ENCODE peak calls at places on chromosomes 13 and 19, in four cellular contexts. E, N, J and T are unnamed samples.

GRCh38 chr19:38644719-38645118 is 2.7 kb upstream of the ACTN4 start:
- DNase-seq in E (peak; percentile 65), N (no peak), J (no peak), T (peak; percentile 61)

GRCh38 chr13:75123428-75123827 is 358.5 kb downstream of the TBC1D4 start:
- DNase-seq in E (no peak), N (no peak), J (no peak), T (no peak)

GRCh38 chr13:23469901-23470525 is 36.5 kb upstream of the SACS start:
- DNase-seq in E (no peak), N (no peak), J (peak; percentile 75), T (no peak)

GRCh38 chr19:49157445-49158224 is at the start of gene TRPM4:
- DNase-seq in E (peak; percentile 93), N (peak; percentile 82), J (peak; percentile 46), T (peak; percentile 95)

GRCh38 chr19:36081385-36081784 is 26.7 kb downstream of the WDR62 start:
- DNase-seq in E (no peak), N (no peak), J (no peak), T (no peak)

GRCh38 chr19:16153582-16154336 is 10.3 kb downstream of the HSH2D start:
- DNase-seq in E (no peak), N (no peak), J (no peak), T (no peak)

GRCh38 chr13:33454844-33455256 is 169.3 kb upstream of the STARD13 start:
- DNase-seq in E (no peak), N (peak; percentile 27), J (peak; percentile 77), T (no peak)

GRCh38 chr19:29660835-29661234 is 4.4 kb upstream of the PLEKHF1 start:
- DNase-seq in E (no peak), N (peak; percentile 33), J (no peak), T (no peak)

GRCh38 chr19:45280471-45280961 is 29.4 kb downstream of the MARK4 start:
- DNase-seq in E (no peak), N (no peak), J (no peak), T (no peak)

GRCh38 chr19:35442091-35442490 is 6.0 kb upstream of the FFAR2 start:
- DNase-seq in E (peak; percentile 58), N (no peak), J (no peak), T (no peak)

GRCh38 chr13:41548870-41549269 is 91.5 kb downstream of the RGCC start:
- DNase-seq in E (no peak), N (no peak), J (no peak), T (no peak)

GRCh38 chr19:15432018-15432494 is 13.3 kb upstream of the AKAP8L start:
- DNase-seq in E (no peak), N (peak; percentile 8), J (no peak), T (no peak)

GRCh38 chr13:60134376-60134775 is 29.4 kb downstream of the DIAPH3 start:
- DNase-seq in E (no peak), N (peak; percentile 38), J (no peak), T (no peak)

GRCh38 chr13:46577656-46578589 is 25.0 kb downstream of the LRCH1 start:
- DNase-seq in E (no peak), N (no peak), J (peak; percentile 35), T (no peak)

GRCh38 chr19:46992699-46993535 is 26.7 kb upstream of the NPAS1 start:
- DNase-seq in E (no peak), N (no peak), J (no peak), T (no peak)

GRCh38 chr13:75647126-75647784 is 11.1 kb downstream of the LMO7 start:
- DNase-seq in E (no peak), N (no peak), J (peak; percentile 44), T (no peak)

GRCh38 chr19:10052602-10053360 is 33.3 kb upstream of the SHFL start:
- DNase-seq in E (no peak), N (no peak), J (no peak), T (no peak)

GRCh38 chr19:51071006-51071405 is 6.1 kb upstream of the KLK13 start:
- DNase-seq in E (no peak), N (no peak), J (no peak), T (no peak)

GRCh38 chr19:45179063-45179847 is 671 bp downstream of the BLOC1S3 start:
- DNase-seq in E (no peak), N (peak; percentile 53), J (peak; percentile 6), T (peak; percentile 42)

GRCh38 chr13:106010836-106011235 is 524.6 kb downstream of the EFNB2 start:
- DNase-seq in E (no peak), N (no peak), J (no peak), T (no peak)

GRCh38 chr13:113852536-113853517 is 11.0 kb downstream of the GAS6 start:
- DNase-seq in E (peak; percentile 55), N (no peak), J (no peak), T (no peak)

GRCh38 chr19:7618771-7619510 is 10.4 kb downstream of the XAB2 start:
- DNase-seq in E (peak; percentile 81), N (no peak), J (no peak), T (peak; percentile 76)

GRCh38 chr13:79901336-79901735 is 420.4 kb downstream of the NDFIP2 start:
- DNase-seq in E (peak; percentile 40), N (peak; percentile 71), J (peak; percentile 7), T (no peak)

GRCh38 chr13:114063545-114064515 is 68.6 kb downstream of the RASA3 start:
- DNase-seq in E (peak; percentile 79), N (peak; percentile 63), J (peak; percentile 58), T (peak; percentile 66)

GRCh38 chr13:32456591-32456990 is 28.7 kb upstream of the N4BP2L1 start:
- DNase-seq in E (no peak), N (no peak), J (no peak), T (no peak)

GRCh38 chr13:20424559-20424852 is 101.2 kb downstream of the CRYL1 start:
- DNase-seq in E (no peak), N (no peak), J (no peak), T (no peak)

GRCh38 chr19:6737873-6738725 is 719 bp upstream of the GPR108 start:
- DNase-seq in E (peak; percentile 98), N (peak; percentile 89), J (peak; percentile 60), T (peak; percentile 97)

GRCh38 chr19:5369304-5369703 is 28.7 kb upstream of the PTPRS start:
- DNase-seq in E (no peak), N (no peak), J (no peak), T (no peak)

GRCh38 chr13:38539632-38540031 is 147.2 kb upstream of the FREM2 start:
- DNase-seq in E (no peak), N (no peak), J (no peak), T (no peak)
- H3K4me1 ChIP-seq in E (no peaks in the 10 kb centered on the region), N (no peaks in the 10 kb centered on the region), J (no peaks in the 10 kb centered on the region), T (no peaks in the 10 kb centered on the region)

GRCh38 chr19:403221-404036 is 5.5 kb downstream of the C2CD4C start:
- DNase-seq in E (no peak), N (no peak), J (no peak), T (no peak)
- H3K27me3 ChIP-seq in E (peaks cover 18% of the 10 kb centered on the region), N (peaks cover 6% of the 10 kb centered on the region), J (no peaks in the 10 kb centered on the region), T (peaks cover 70% of the 10 kb centered on the region)

GRCh38 chr13:48242677-48243076 is 9.7 kb downstream of the ITM2B start:
- DNase-seq in E (no peak), N (no peak), J (no peak), T (no peak)
- H3K4me1 ChIP-seq in E (peaks cover 67% of the 10 kb centered on the region), N (no peaks in the 10 kb centered on the region), J (no peaks in the 10 kb centered on the region), T (peaks cover 13% of the 10 kb centered on the region)

GRCh38 chr19:39754544-39754943 is 16.7 kb upstream of the CLC start:
- DNase-seq in E (no peak), N (no peak), J (no peak), T (no peak)

GRCh38 chr19:39746836-39747529 is 9.2 kb upstream of the CLC start:
- DNase-seq in E (no peak), N (no peak), J (no peak), T (no peak)

GRCh38 chr19:39752795-39753194 is 15.0 kb upstream of the CLC start:
- DNase-seq in E (no peak), N (no peak), J (no peak), T (no peak)

GRCh38 chr19:39752390-39752789 is 14.6 kb upstream of the CLC start:
- DNase-seq in E (no peak), N (no peak), J (no peak), T (no peak)
- H3K27me3 ChIP-seq in E (no peaks in the 10 kb centered on the region), N (peaks cover 13% of the 10 kb centered on the region), J (no peaks in the 10 kb centered on the region), T (peaks cover 12% of the 10 kb centered on the region)

GRCh38 chr19:18490719-18491118 is 31.2 kb downstream of the ELL start:
- DNase-seq in E (no peak), N (no peak), J (no peak), T (no peak)
- H3K4me1 ChIP-seq in E (peaks cover 78% of the 10 kb centered on the region), N (peaks cover 42% of the 10 kb centered on the region), J (peaks cover 16% of the 10 kb centered on the region), T (peaks cover 64% of the 10 kb centered on the region)

GRCh38 chr19:8698433-8699063 is at the start of gene ACTL9:
- DNase-seq in E (no peak), N (no peak), J (no peak), T (no peak)
- H3K27me3 ChIP-seq in E (no peaks in the 10 kb centered on the region), N (no peaks in the 10 kb centered on the region), J (no peaks in the 10 kb centered on the region), T (peaks cover 23% of the 10 kb centered on the region)